ENCODE peak calls at places on chromosomes 3 and 15, in six cellular contexts. One of them, this sample, is unnamed.

GRCh38 chr3:194928183-194928736 is 242.6 kb downstream of the FAM43A start:
- DNase-seq in tibial artery: no peak
- DNase-seq in stimulated activated CD4-positive, alpha-beta T cell treated with anti-CD3 and anti-CD28 coated beads, Interleukin-1b, Interleukin-23, amount 100 ng/mL, for 1 hour: no peak
- DNase-seq in non-pigmented ciliary epithelial cell: no peak
- DNase-seq in AG10803: peak; percentile 45
- DNase-seq in stimulated activated naive CD4-positive, alpha-beta T cell: no peak
- DNase-seq in this sample: no peak

GRCh38 chr15:88115529-88116152 is 140.9 kb downstream of the NTRK3 start:
- DNase-seq in tibial artery: no peak
- DNase-seq in stimulated activated CD4-positive, alpha-beta T cell treated with anti-CD3 and anti-CD28 coated beads, Interleukin-1b, Interleukin-23, amount 100 ng/mL, for 1 hour: no peak
- DNase-seq in non-pigmented ciliary epithelial cell: no peak
- DNase-seq in AG10803: no peak
- DNase-seq in stimulated activated naive CD4-positive, alpha-beta T cell: no peak
- DNase-seq in this sample: no peak

GRCh38 chr3:5188419-5189405 is 1.2 kb downstream of the EDEM1 start:
- DNase-seq in tibial artery: no peak
- DNase-seq in stimulated activated CD4-positive, alpha-beta T cell treated with anti-CD3 and anti-CD28 coated beads, Interleukin-1b, Interleukin-23, amount 100 ng/mL, for 1 hour: no peak
- DNase-seq in non-pigmented ciliary epithelial cell: no peak
- DNase-seq in AG10803: peak; percentile 32
- DNase-seq in stimulated activated naive CD4-positive, alpha-beta T cell: peak; percentile 75
- DNase-seq in this sample: peak; percentile 16

GRCh38 chr3:130831716-130832400 is 62.0 kb upstream of the ATP2C1 start:
- DNase-seq in tibial artery: no peak
- DNase-seq in stimulated activated CD4-positive, alpha-beta T cell treated with anti-CD3 and anti-CD28 coated beads, Interleukin-1b, Interleukin-23, amount 100 ng/mL, for 1 hour: no peak
- DNase-seq in non-pigmented ciliary epithelial cell: no peak
- DNase-seq in AG10803: no peak
- DNase-seq in stimulated activated naive CD4-positive, alpha-beta T cell: no peak
- DNase-seq in this sample: no peak

GRCh38 chr3:124688580-124689454 is 41.4 kb upstream of the UMPS start:
- DNase-seq in tibial artery: peak; percentile 66
- DNase-seq in stimulated activated CD4-positive, alpha-beta T cell treated with anti-CD3 and anti-CD28 coated beads, Interleukin-1b, Interleukin-23, amount 100 ng/mL, for 1 hour: peak; percentile 46
- DNase-seq in non-pigmented ciliary epithelial cell: peak; percentile 50
- DNase-seq in AG10803: peak; percentile 73
- DNase-seq in stimulated activated naive CD4-positive, alpha-beta T cell: peak; percentile 64
- DNase-seq in this sample: peak; percentile 26

GRCh38 chr3:64408770-64409169 is 183.5 kb upstream of the PRICKLE2 start:
- DNase-seq in tibial artery: no peak
- DNase-seq in stimulated activated CD4-positive, alpha-beta T cell treated with anti-CD3 and anti-CD28 coated beads, Interleukin-1b, Interleukin-23, amount 100 ng/mL, for 1 hour: no peak
- DNase-seq in non-pigmented ciliary epithelial cell: no peak
- DNase-seq in AG10803: no peak
- DNase-seq in stimulated activated naive CD4-positive, alpha-beta T cell: no peak
- DNase-seq in this sample: no peak

GRCh38 chr3:146092230-146092629 is 68.8 kb downstream of the PLOD2 start:
- DNase-seq in tibial artery: no peak
- DNase-seq in stimulated activated CD4-positive, alpha-beta T cell treated with anti-CD3 and anti-CD28 coated beads, Interleukin-1b, Interleukin-23, amount 100 ng/mL, for 1 hour: no peak
- DNase-seq in non-pigmented ciliary epithelial cell: no peak
- DNase-seq in AG10803: no peak
- DNase-seq in stimulated activated naive CD4-positive, alpha-beta T cell: no peak
- DNase-seq in this sample: no peak

GRCh38 chr3:57791245-57791644 is 35.1 kb downstream of the SLMAP start:
- DNase-seq in tibial artery: no peak
- DNase-seq in stimulated activated CD4-positive, alpha-beta T cell treated with anti-CD3 and anti-CD28 coated beads, Interleukin-1b, Interleukin-23, amount 100 ng/mL, for 1 hour: no peak
- DNase-seq in non-pigmented ciliary epithelial cell: no peak
- DNase-seq in AG10803: no peak
- DNase-seq in stimulated activated naive CD4-positive, alpha-beta T cell: no peak
- DNase-seq in this sample: no peak

GRCh38 chr15:91484141-91484540 is 369.4 kb upstream of the SLCO3A1 start:
- DNase-seq in tibial artery: no peak
- DNase-seq in stimulated activated CD4-positive, alpha-beta T cell treated with anti-CD3 and anti-CD28 coated beads, Interleukin-1b, Interleukin-23, amount 100 ng/mL, for 1 hour: no peak
- DNase-seq in non-pigmented ciliary epithelial cell: no peak
- DNase-seq in AG10803: no peak
- DNase-seq in stimulated activated naive CD4-positive, alpha-beta T cell: no peak
- DNase-seq in this sample: no peak

GRCh38 chr15:80669599-80670273 is 25.4 kb upstream of the ABHD17C start:
- DNase-seq in tibial artery: no peak
- DNase-seq in stimulated activated CD4-positive, alpha-beta T cell treated with anti-CD3 and anti-CD28 coated beads, Interleukin-1b, Interleukin-23, amount 100 ng/mL, for 1 hour: no peak
- DNase-seq in non-pigmented ciliary epithelial cell: no peak
- DNase-seq in AG10803: peak; percentile 45
- DNase-seq in stimulated activated naive CD4-positive, alpha-beta T cell: no peak
- DNase-seq in this sample: no peak

GRCh38 chr15:93052090-93052892 is 36.7 kb downstream of the RGMA start:
- DNase-seq in tibial artery: no peak
- DNase-seq in stimulated activated CD4-positive, alpha-beta T cell treated with anti-CD3 and anti-CD28 coated beads, Interleukin-1b, Interleukin-23, amount 100 ng/mL, for 1 hour: no peak
- DNase-seq in non-pigmented ciliary epithelial cell: no peak
- DNase-seq in AG10803: no peak
- DNase-seq in stimulated activated naive CD4-positive, alpha-beta T cell: no peak
- DNase-seq in this sample: no peak

GRCh38 chr3:138726966-138727365 is 107.8 kb downstream of the PIK3CB start:
- DNase-seq in tibial artery: no peak
- DNase-seq in stimulated activated CD4-positive, alpha-beta T cell treated with anti-CD3 and anti-CD28 coated beads, Interleukin-1b, Interleukin-23, amount 100 ng/mL, for 1 hour: no peak
- DNase-seq in non-pigmented ciliary epithelial cell: no peak
- DNase-seq in AG10803: peak; percentile 13
- DNase-seq in stimulated activated naive CD4-positive, alpha-beta T cell: no peak
- DNase-seq in this sample: no peak

GRCh38 chr3:149384911-149385321 is 7.5 kb upstream of the TM4SF1 start:
- DNase-seq in tibial artery: no peak
- DNase-seq in stimulated activated CD4-positive, alpha-beta T cell treated with anti-CD3 and anti-CD28 coated beads, Interleukin-1b, Interleukin-23, amount 100 ng/mL, for 1 hour: no peak
- DNase-seq in non-pigmented ciliary epithelial cell: peak; percentile 79
- DNase-seq in AG10803: peak; percentile 93
- DNase-seq in stimulated activated naive CD4-positive, alpha-beta T cell: no peak
- DNase-seq in this sample: no peak

GRCh38 chr15:40048155-40048792 is 9.3 kb upstream of the SRP14 start:
- DNase-seq in tibial artery: no peak
- DNase-seq in stimulated activated CD4-positive, alpha-beta T cell treated with anti-CD3 and anti-CD28 coated beads, Interleukin-1b, Interleukin-23, amount 100 ng/mL, for 1 hour: no peak
- DNase-seq in non-pigmented ciliary epithelial cell: no peak
- DNase-seq in AG10803: no peak
- DNase-seq in stimulated activated naive CD4-positive, alpha-beta T cell: peak; percentile 42
- DNase-seq in this sample: peak; percentile 30

GRCh38 chr3:111639316-111639715 is 44.2 kb upstream of the ZBED2 start:
- DNase-seq in tibial artery: no peak
- DNase-seq in stimulated activated CD4-positive, alpha-beta T cell treated with anti-CD3 and anti-CD28 coated beads, Interleukin-1b, Interleukin-23, amount 100 ng/mL, for 1 hour: no peak
- DNase-seq in non-pigmented ciliary epithelial cell: no peak
- DNase-seq in AG10803: no peak
- DNase-seq in stimulated activated naive CD4-positive, alpha-beta T cell: no peak
- DNase-seq in this sample: no peak

GRCh38 chr3:64686446-64686908 is 1.3 kb downstream of the ADAMTS9 start:
- DNase-seq in tibial artery: no peak
- DNase-seq in stimulated activated CD4-positive, alpha-beta T cell treated with anti-CD3 and anti-CD28 coated beads, Interleukin-1b, Interleukin-23, amount 100 ng/mL, for 1 hour: no peak
- DNase-seq in non-pigmented ciliary epithelial cell: no peak
- DNase-seq in AG10803: peak; percentile 58
- DNase-seq in stimulated activated naive CD4-positive, alpha-beta T cell: no peak
- DNase-seq in this sample: no peak

GRCh38 chr3:169581633-169582032 is 81.9 kb downstream of the MECOM start:
- DNase-seq in tibial artery: no peak
- DNase-seq in stimulated activated CD4-positive, alpha-beta T cell treated with anti-CD3 and anti-CD28 coated beads, Interleukin-1b, Interleukin-23, amount 100 ng/mL, for 1 hour: no peak
- DNase-seq in non-pigmented ciliary epithelial cell: no peak
- DNase-seq in AG10803: no peak
- DNase-seq in stimulated activated naive CD4-positive, alpha-beta T cell: no peak
- DNase-seq in this sample: no peak

GRCh38 chr15:100769975-100770340 is 109.7 kb upstream of the ALDH1A3 start:
- DNase-seq in tibial artery: no peak
- DNase-seq in stimulated activated CD4-positive, alpha-beta T cell treated with anti-CD3 and anti-CD28 coated beads, Interleukin-1b, Interleukin-23, amount 100 ng/mL, for 1 hour: no peak
- DNase-seq in non-pigmented ciliary epithelial cell: no peak
- DNase-seq in AG10803: no peak
- DNase-seq in stimulated activated naive CD4-positive, alpha-beta T cell: no peak
- DNase-seq in this sample: no peak

GRCh38 chr15:80367094-80367493 is 37.1 kb upstream of the ARNT2 start:
- DNase-seq in tibial artery: no peak
- DNase-seq in stimulated activated CD4-positive, alpha-beta T cell treated with anti-CD3 and anti-CD28 coated beads, Interleukin-1b, Interleukin-23, amount 100 ng/mL, for 1 hour: no peak
- DNase-seq in non-pigmented ciliary epithelial cell: no peak
- DNase-seq in AG10803: no peak
- DNase-seq in stimulated activated naive CD4-positive, alpha-beta T cell: no peak
- DNase-seq in this sample: no peak

GRCh38 chr3:72165808-72166207 is 380.9 kb upstream of the PROK2 start:
- DNase-seq in tibial artery: no peak
- DNase-seq in stimulated activated CD4-positive, alpha-beta T cell treated with anti-CD3 and anti-CD28 coated beads, Interleukin-1b, Interleukin-23, amount 100 ng/mL, for 1 hour: no peak
- DNase-seq in non-pigmented ciliary epithelial cell: no peak
- DNase-seq in AG10803: no peak
- DNase-seq in stimulated activated naive CD4-positive, alpha-beta T cell: no peak
- DNase-seq in this sample: no peak

GRCh38 chr3:195892355-195893120 is 15.8 kb downstream of the TNK2 start:
- DNase-seq in tibial artery: peak; percentile 51
- DNase-seq in stimulated activated CD4-positive, alpha-beta T cell treated with anti-CD3 and anti-CD28 coated beads, Interleukin-1b, Interleukin-23, amount 100 ng/mL, for 1 hour: no peak
- DNase-seq in non-pigmented ciliary epithelial cell: no peak
- DNase-seq in AG10803: peak; percentile 79
- DNase-seq in stimulated activated naive CD4-positive, alpha-beta T cell: no peak
- DNase-seq in this sample: no peak

GRCh38 chr15:83845230-83845629 is 191.3 kb downstream of the ADAMTSL3 start:
- DNase-seq in tibial artery: no peak
- DNase-seq in stimulated activated CD4-positive, alpha-beta T cell treated with anti-CD3 and anti-CD28 coated beads, Interleukin-1b, Interleukin-23, amount 100 ng/mL, for 1 hour: no peak
- DNase-seq in non-pigmented ciliary epithelial cell: peak; percentile 59
- DNase-seq in AG10803: peak; percentile 88
- DNase-seq in stimulated activated naive CD4-positive, alpha-beta T cell: no peak
- DNase-seq in this sample: no peak

GRCh38 chr3:193788189-193788946 is 195.4 kb downstream of the OPA1 start:
- DNase-seq in tibial artery: peak; percentile 52
- DNase-seq in stimulated activated CD4-positive, alpha-beta T cell treated with anti-CD3 and anti-CD28 coated beads, Interleukin-1b, Interleukin-23, amount 100 ng/mL, for 1 hour: no peak
- DNase-seq in non-pigmented ciliary epithelial cell: no peak
- DNase-seq in AG10803: peak; percentile 55
- DNase-seq in stimulated activated naive CD4-positive, alpha-beta T cell: peak; percentile 12
- DNase-seq in this sample: no peak

GRCh38 chr3:58691997-58692396 is 25.4 kb upstream of the FAM3D start:
- DNase-seq in tibial artery: no peak
- DNase-seq in stimulated activated CD4-positive, alpha-beta T cell treated with anti-CD3 and anti-CD28 coated beads, Interleukin-1b, Interleukin-23, amount 100 ng/mL, for 1 hour: no peak
- DNase-seq in non-pigmented ciliary epithelial cell: peak; percentile 3
- DNase-seq in AG10803: no peak
- DNase-seq in stimulated activated naive CD4-positive, alpha-beta T cell: no peak
- DNase-seq in this sample: no peak

GRCh38 chr3:104952587-104952986 is 414.1 kb upstream of the ALCAM start:
- DNase-seq in tibial artery: no peak
- DNase-seq in stimulated activated CD4-positive, alpha-beta T cell treated with anti-CD3 and anti-CD28 coated beads, Interleukin-1b, Interleukin-23, amount 100 ng/mL, for 1 hour: no peak
- DNase-seq in non-pigmented ciliary epithelial cell: peak; percentile 74
- DNase-seq in AG10803: peak; percentile 82
- DNase-seq in stimulated activated naive CD4-positive, alpha-beta T cell: no peak
- DNase-seq in this sample: no peak

GRCh38 chr3:150412599-150413069 is 4.5 kb downstream of the TSC22D2 start:
- DNase-seq in tibial artery: no peak
- DNase-seq in stimulated activated CD4-positive, alpha-beta T cell treated with anti-CD3 and anti-CD28 coated beads, Interleukin-1b, Interleukin-23, amount 100 ng/mL, for 1 hour: no peak
- DNase-seq in non-pigmented ciliary epithelial cell: no peak
- DNase-seq in AG10803: peak; percentile 83
- DNase-seq in stimulated activated naive CD4-positive, alpha-beta T cell: peak; percentile 6
- DNase-seq in this sample: no peak

GRCh38 chr3:144036498-144036897 is 64.9 kb downstream of the DIPK2A start:
- DNase-seq in tibial artery: no peak
- DNase-seq in stimulated activated CD4-positive, alpha-beta T cell treated with anti-CD3 and anti-CD28 coated beads, Interleukin-1b, Interleukin-23, amount 100 ng/mL, for 1 hour: no peak
- DNase-seq in non-pigmented ciliary epithelial cell: no peak
- DNase-seq in AG10803: no peak
- DNase-seq in stimulated activated naive CD4-positive, alpha-beta T cell: no peak
- DNase-seq in this sample: no peak

GRCh38 chr3:63135362-63135761 is 142.7 kb upstream of the SYNPR start:
- DNase-seq in tibial artery: no peak
- DNase-seq in stimulated activated CD4-positive, alpha-beta T cell treated with anti-CD3 and anti-CD28 coated beads, Interleukin-1b, Interleukin-23, amount 100 ng/mL, for 1 hour: no peak
- DNase-seq in non-pigmented ciliary epithelial cell: no peak
- DNase-seq in AG10803: peak; percentile 33
- DNase-seq in stimulated activated naive CD4-positive, alpha-beta T cell: no peak
- DNase-seq in this sample: no peak

GRCh38 chr15:38714309-38715072 is 149.9 kb upstream of the RASGRP1 start:
- DNase-seq in tibial artery: no peak
- DNase-seq in stimulated activated CD4-positive, alpha-beta T cell treated with anti-CD3 and anti-CD28 coated beads, Interleukin-1b, Interleukin-23, amount 100 ng/mL, for 1 hour: no peak
- DNase-seq in non-pigmented ciliary epithelial cell: peak; percentile 93
- DNase-seq in AG10803: peak; percentile 100
- DNase-seq in stimulated activated naive CD4-positive, alpha-beta T cell: no peak
- DNase-seq in this sample: no peak

GRCh38 chr3:58536501-58537411 is at the start of gene ACOX2:
- DNase-seq in tibial artery: peak; percentile 78
- DNase-seq in stimulated activated CD4-positive, alpha-beta T cell treated with anti-CD3 and anti-CD28 coated beads, Interleukin-1b, Interleukin-23, amount 100 ng/mL, for 1 hour: no peak
- DNase-seq in non-pigmented ciliary epithelial cell: no peak
- DNase-seq in AG10803: peak; percentile 79
- DNase-seq in stimulated activated naive CD4-positive, alpha-beta T cell: no peak
- DNase-seq in this sample: no peak

GRCh38 chr3:73453676-73454075 is 171.1 kb downstream of the PDZRN3 start:
- DNase-seq in tibial artery: no peak
- DNase-seq in stimulated activated CD4-positive, alpha-beta T cell treated with anti-CD3 and anti-CD28 coated beads, Interleukin-1b, Interleukin-23, amount 100 ng/mL, for 1 hour: no peak
- DNase-seq in non-pigmented ciliary epithelial cell: no peak
- DNase-seq in AG10803: peak; percentile 39
- DNase-seq in stimulated activated naive CD4-positive, alpha-beta T cell: no peak
- DNase-seq in this sample: no peak